ENCODE peak calls at places on chromosomes 4 and X, in eight cellular contexts. F, G, Y, D, Z, L, P and X are unnamed samples.

GRCh38 chr4:104501290-104501689 is 6.6 kb upstream of the CXXC4 start:
- DNase-seq in F (no peak), G (no peak), Y (no peak), D (no peak), Z (no peak), L (no peak), P (no peak), X (no peak)

GRCh38 chrX:131675596-131676194 is 131.8 kb downstream of the OR13H1 start:
- DNase-seq in F (peak; percentile 18), G (no peak), Y (peak; percentile 2), D (no peak), Z (peak; percentile 47), L (peak; percentile 12), P (no peak), X (no peak)

GRCh38 chr4:7719354-7720174 is 220.1 kb downstream of the AFAP1 start:
- DNase-seq in F (peak; percentile 29), G (peak; percentile 89), Y (peak; percentile 27), D (peak; percentile 48), Z (peak; percentile 78), L (peak; percentile 80), P (no peak), X (no peak)

GRCh38 chr4:96776922-96777510 is 937.1 kb downstream of the PDHA2 start:
- DNase-seq in F (no peak), G (no peak), Y (no peak), D (no peak), Z (no peak), L (no peak), P (no peak), X (no peak)

GRCh38 chr4:56995525-56995924 is 16.8 kb downstream of the POLR2B start:
- DNase-seq in F (peak; percentile 98), G (no peak), Y (no peak), D (no peak), Z (no peak), L (no peak), P (no peak), X (peak; percentile 96)

GRCh38 chr4:7158081-7158750 is 34.1 kb upstream of the SORCS2 start:
- DNase-seq in F (no peak), G (no peak), Y (no peak), D (peak; percentile 4), Z (no peak), L (no peak), P (no peak), X (no peak)

GRCh38 chr4:184907216-184907615 is 81.4 kb upstream of the ACSL1 start:
- DNase-seq in F (no peak), G (no peak), Y (peak; percentile 13), D (no peak), Z (no peak), L (peak; percentile 31), P (no peak), X (no peak)

GRCh38 chrX:135432881-135433521 is 11.3 kb downstream of the SMIM10L2A start:
- DNase-seq in F (no peak), G (no peak), Y (no peak), D (no peak), Z (no peak), L (no peak), P (no peak), X (no peak)

GRCh38 chrX:18354369-18355329 is at the start of gene SCML2:
- DNase-seq in F (peak; percentile 46), G (peak; percentile 68), Y (peak; percentile 62), D (peak; percentile 37), Z (peak; percentile 21), L (peak; percentile 20), P (no peak), X (no peak)

GRCh38 chr4:123588631-123589223 is 192.1 kb downstream of the SPRY1 start:
- DNase-seq in F (peak; percentile 42), G (no peak), Y (no peak), D (no peak), Z (peak; percentile 16), L (peak; percentile 25), P (peak; percentile 19), X (no peak)

DNA sequence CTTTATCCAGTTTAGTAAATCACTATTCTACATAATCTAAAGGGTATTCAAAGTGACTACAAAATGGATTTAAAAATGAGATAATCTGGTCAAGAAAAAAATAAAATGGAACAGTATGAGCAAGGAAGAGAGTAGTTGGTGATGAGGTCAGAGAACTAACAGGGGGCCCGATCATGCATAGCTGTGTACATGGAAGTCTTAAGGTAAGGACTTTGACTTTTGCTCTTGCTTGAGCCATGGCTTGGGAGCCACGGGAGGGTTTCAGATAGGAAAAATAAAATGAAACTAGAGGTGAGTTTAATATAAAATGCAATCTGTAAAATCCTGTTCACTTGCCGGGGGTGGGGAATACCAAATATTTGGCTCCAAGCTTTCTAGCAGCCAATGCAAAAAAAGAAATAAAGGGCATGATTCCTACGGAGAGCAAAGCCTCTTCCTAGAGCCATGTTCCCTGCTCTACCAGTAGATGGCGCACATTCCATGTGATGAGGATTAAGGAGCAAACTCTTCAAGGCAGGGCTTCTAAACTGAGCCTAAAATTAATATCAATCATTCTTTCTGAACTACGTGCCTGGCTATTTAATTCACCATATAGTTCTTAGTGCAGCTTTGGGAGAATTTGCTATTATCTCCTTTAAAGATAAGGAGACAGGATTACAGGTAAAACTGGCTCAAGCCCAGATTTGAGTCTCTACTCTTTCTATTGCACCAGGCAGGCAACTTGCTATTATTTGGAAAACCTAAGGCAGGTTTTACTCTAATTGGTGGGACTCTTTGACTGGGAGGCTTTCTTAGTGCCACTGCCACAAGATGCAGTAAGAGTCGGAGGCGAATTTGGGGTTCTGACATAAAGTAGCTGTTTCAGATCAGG is 6.8 kb upstream of the CLCN5 start:
- DNase-seq in F (peak; percentile 70), G (no peak), Y (peak; percentile 57), D (peak; percentile 36), Z (peak; percentile 39), L (peak; percentile 14), P (peak; percentile 14), X (no peak)
- TF ChIP-seq CTCF in F (peak; percentile 74), G (peak; percentile 86), Y (peak; percentile 80), D (peak; percentile 73), Z (peak; percentile 70), L (peak; percentile 37), P (peak; percentile 89), X (peak; percentile 86)

GRCh38 chr4:42655248-42655647 is 1.7 kb downstream of the ATP8A1 start:
- DNase-seq in F (no peak), G (no peak), Y (no peak), D (no peak), Z (no peak), L (peak; percentile 19), P (no peak), X (no peak)

GRCh38 chr4:42655921-42656735 is 777 bp downstream of the ATP8A1 start:
- DNase-seq in F (no peak), G (peak; percentile 71), Y (peak; percentile 90), D (peak; percentile 56), Z (peak; percentile 3), L (peak; percentile 64), P (no peak), X (no peak)

GRCh38 chr4:42656736-42656985 is 244 bp downstream of the ATP8A1 start:
- DNase-seq in F (no peak), G (no peak), Y (no peak), D (no peak), Z (no peak), L (no peak), P (no peak), X (no peak)

GRCh38 chr4:42654606-42655005 is 2.3 kb downstream of the ATP8A1 start:
- DNase-seq in F (peak; percentile 84), G (no peak), Y (no peak), D (peak; percentile 43), Z (no peak), L (peak; percentile 35), P (peak; percentile 75), X (peak; percentile 74)

DNA sequence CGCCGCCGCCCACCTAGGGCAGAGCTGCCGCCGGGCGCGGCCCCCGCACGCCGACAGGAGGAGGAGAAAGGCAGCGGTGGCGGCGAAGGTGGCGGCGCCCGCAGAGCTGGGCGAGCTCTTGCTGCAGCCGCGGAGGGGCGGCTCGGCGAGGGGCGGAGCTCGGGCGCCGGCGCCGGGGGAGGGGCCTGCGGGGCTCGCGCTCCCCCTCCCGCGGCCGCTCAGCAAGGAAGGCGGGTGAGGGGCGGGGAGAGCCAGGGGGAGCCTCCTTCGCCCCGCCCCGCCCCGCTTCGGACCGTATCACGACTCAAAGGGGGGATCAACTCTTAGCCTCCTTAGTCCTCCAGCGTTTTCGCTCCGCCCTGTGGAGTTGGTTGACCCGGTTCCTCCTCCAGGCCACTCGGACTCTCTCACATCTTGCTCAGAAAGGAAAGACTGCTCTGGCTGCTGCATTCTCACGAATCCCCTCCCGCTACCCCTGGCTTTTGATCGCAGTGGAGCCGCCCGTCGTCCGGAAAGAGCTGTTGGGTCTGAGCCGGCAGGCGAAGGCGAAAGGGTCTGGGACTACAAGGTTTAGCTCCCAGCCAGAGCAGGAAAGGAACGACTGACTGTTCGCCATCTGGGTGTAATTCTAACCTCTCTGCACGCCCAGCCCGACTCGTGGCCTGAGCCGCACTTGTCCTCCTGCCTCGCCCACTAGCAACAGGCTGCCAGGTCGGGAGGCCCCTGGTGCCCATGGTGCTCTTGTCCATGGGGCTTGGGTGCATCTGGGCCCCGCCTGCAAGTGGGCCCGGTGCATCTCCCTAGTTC is at the start of gene ATP8A1:
- DNase-seq in F (peak; percentile 78), G (peak; percentile 92), Y (peak; percentile 95), D (peak; percentile 95), Z (peak; percentile 41), L (peak; percentile 97), P (peak; percentile 34), X (peak; percentile 60)
- TF ChIP-seq CTCF in F (no peak), G (peak; percentile 17), Y (no peak), D (no peak), Z (no peak), L (no peak), P (no peak), X (no peak)

DNA sequence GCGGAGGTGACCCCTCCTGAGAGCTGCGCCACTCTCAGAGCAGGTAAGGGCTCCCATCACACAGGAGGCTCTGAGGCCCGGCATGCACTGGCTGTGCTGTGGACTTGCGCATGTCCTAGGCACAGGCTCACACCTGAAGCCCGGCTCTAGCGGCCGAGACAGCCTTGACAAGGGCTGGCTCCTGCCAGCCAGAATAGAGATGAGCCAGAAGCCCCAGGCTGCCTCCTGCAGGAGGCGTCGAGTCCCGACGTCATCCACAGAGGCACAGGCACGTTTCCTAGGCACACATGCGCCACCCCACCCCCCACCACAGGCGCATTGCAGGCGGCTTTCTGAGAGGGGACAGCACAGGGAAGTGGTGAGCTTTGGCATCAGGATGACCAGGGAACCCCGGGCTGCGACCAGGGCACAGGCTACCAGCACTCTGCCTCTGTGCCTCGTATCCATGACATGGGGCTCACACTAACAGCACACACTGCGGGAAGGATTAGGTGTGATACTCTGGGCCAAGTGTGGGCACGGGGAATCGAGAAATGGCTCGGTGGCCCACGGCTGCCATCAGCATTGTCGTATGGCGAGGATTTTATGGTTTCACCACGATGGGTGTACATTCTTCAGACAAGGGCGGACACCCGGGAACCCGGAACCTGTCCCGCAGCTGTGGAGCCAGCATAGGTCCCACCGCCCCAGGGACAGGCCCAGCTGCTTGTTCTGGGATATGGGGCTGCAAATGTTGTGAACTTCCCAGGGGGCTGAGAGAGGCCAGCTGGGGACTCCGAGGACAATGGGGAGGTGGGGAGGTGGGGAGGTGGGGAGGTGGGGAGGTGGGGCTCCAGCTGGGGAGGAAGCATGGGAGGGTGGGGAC is 90.7 kb upstream of the ADRA2C start:
- DNase-seq in F (no peak), G (no peak), Y (peak; percentile 25), D (peak; percentile 19), Z (no peak), L (no peak), P (no peak), X (no peak)
- TF ChIP-seq CTCF in F (no peak), G (no peak), Y (no peak), D (no peak), Z (no peak), L (no peak), P (no peak), X (no peak)

DNA sequence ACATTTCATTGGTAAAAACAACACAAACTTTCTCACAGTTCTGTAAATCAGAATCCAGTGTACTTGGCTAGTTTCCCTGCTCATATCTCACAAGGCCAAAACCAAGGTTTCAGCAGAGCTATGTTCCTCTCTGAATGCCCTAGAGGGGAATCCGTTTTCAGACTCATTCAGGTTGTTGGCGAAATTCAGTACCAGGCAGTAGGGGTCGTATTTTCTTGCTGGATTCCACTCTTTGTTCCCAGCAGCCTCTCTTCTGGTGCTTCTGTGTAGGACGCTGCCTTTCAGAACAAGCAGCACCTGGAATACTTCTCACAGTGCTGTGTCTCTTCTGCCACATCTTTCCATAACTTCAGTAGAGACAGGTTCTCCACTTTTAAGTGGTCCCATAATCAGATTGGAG is 351.9 kb downstream of the PCDH18 start:
- DNase-seq in F (no peak), G (no peak), Y (no peak), D (no peak), Z (no peak), L (no peak), P (no peak), X (no peak)
- TF ChIP-seq CTCF in F (no peak), G (no peak), Y (no peak), D (no peak), Z (no peak), L (no peak), P (no peak), X (peak; percentile 7)